ENCODE peak calls at places on chromosomes 16 and 17, in four cellular contexts. H, Y, E and J are unnamed samples.

GRCh38 chr16:31365131-31365865 is 10.3 kb downstream of the ITGAX start:
- DNase-seq in H (no peak), Y (no peak), E (no peak), J (no peak)

GRCh38 chr16:11079657-11080187 is 135.4 kb downstream of the CLEC16A start:
- DNase-seq in E (no peak), H (peak; percentile 77), Y (no peak), J (no peak)

GRCh38 chr17:10579270-10579669 is 29.8 kb upstream of the MYH2 start:
- DNase-seq in E (peak; percentile 7), H (no peak), Y (no peak), J (no peak)

GRCh38 chr16:67302076-67302475 is 22.7 kb downstream of the PLEKHG4 start:
- DNase-seq in E (no peak), H (peak; percentile 7), Y (no peak), J (no peak)

GRCh38 chr16:30346286-30346685 is 8.8 kb downstream of the CD2BP2 start:
- DNase-seq in H (no peak), E (no peak), Y (no peak), J (no peak)

GRCh38 chr17:37541880-37542675 is 52.4 kb downstream of the DUSP14 start:
- DNase-seq in Y (no peak), H (no peak), E (no peak), J (no peak)

GRCh38 chr16:56983211-56983751 is 6.1 kb upstream of the NLRC5 start:
- DNase-seq in H (no peak), E (no peak), Y (no peak), J (no peak)

GRCh38 chr17:59505610-59506276 is 59.7 kb upstream of the DHX40 start:
- DNase-seq in E (no peak), H (no peak), Y (peak; percentile 65), J (no peak)

GRCh38 chr16:8831450-8832382 is 34.1 kb downstream of the PMM2 start:
- DNase-seq in Y (no peak), H (no peak), E (no peak), J (no peak)

GRCh38 chr17:48051278-48051677 is 3.1 kb downstream of the NFE2L1 start:
- DNase-seq in Y (no peak), H (no peak), E (no peak), J (no peak)

GRCh38 chr17:36918260-36918691 is 19.0 kb upstream of the LHX1 start:
- DNase-seq in H (no peak), E (no peak), Y (no peak), J (no peak)

GRCh38 chr17:7191571-7192270 is 12.6 kb upstream of the ASGR1 start:
- DNase-seq in E (no peak), H (peak; percentile 86), Y (peak; percentile 50), J (peak; percentile 5)

GRCh38 chr16:87780385-87780989 is 14.7 kb upstream of the KLHDC4 start:
- DNase-seq in H (no peak), Y (no peak), E (peak; percentile 87), J (peak; percentile 89)

GRCh38 chr17:57488856-57489255 is 232.5 kb downstream of the MSI2 start:
- DNase-seq in Y (no peak), E (no peak), H (no peak), J (no peak)

GRCh38 chr17:32445075-32445427 is 741 bp downstream of the PSMD11 start:
- DNase-seq in E (no peak), H (no peak), Y (peak; percentile 37), J (peak; percentile 36)

GRCh38 chr17:4407851-4408250 is 25.9 kb upstream of the SPNS3 start:
- DNase-seq in E (no peak), Y (peak; percentile 18), H (no peak), J (no peak)
- TF ChIP-seq REST in E (no peak), Y (no peak), H (no peak), J (no peak)

GRCh38 chr16:48383877-48384304 is 1.3 kb downstream of the SIAH1 start:
- DNase-seq in E (no peak), Y (peak; percentile 70), H (no peak), J (peak; percentile 25)

GRCh38 chr16:48384982-48385271 is 286 bp downstream of the SIAH1 start:
- DNase-seq in E (no peak), Y (no peak), H (no peak), J (no peak)

GRCh38 chr16:48384305-48384981 is 770 bp downstream of the SIAH1 start:
- DNase-seq in H (peak; percentile 94), E (no peak), Y (peak; percentile 41), J (no peak)

GRCh38 chr16:48386559-48387312 is 1.5 kb upstream of the SIAH1 start:
- DNase-seq in H (no peak), Y (no peak), E (no peak), J (no peak)

DNA sequence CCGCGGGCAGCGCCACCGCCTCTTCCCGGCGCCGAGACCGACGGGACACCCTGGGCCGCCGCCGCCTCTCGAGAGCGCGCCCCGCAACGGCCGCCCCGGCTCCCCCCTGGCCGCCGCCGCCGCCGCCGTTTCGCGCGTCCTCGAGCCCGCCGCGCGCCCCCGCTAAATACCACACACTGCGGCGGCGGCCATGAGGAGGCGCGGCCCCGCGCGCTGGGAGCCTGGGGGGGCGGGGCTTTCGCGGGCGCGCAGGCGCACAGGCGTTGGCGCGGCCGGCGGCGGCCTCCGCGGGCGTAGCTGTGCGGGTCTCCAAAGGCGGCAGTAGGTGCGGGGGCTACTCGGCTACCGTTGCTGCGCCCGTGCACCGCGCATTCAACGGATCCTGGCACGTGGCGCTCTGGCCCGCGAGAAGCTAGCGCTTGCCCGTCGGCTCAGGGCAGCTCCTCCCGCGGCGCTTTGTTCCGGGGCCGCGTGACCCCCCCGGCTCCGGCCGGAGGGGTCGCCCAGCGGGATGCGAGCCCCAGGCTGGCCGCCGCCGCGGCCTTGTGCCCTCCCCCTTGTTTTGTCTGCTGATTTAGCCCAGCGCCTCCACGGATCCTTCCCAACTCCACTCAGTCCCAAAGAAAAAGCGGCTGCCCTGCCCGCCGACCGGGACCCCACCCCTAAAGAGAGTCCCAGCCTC is at the start of gene SIAH1:
- DNase-seq in E (no peak), Y (peak; percentile 71), H (peak; percentile 98), J (peak; percentile 71)
- TF ChIP-seq POLR2AphosphoS5 in E (peak; percentile 72), Y (peak; percentile 79), H (peak; percentile 81), J (peak; percentile 78)

GRCh38 chr17:3848229-3848628 is 2.2 kb upstream of the NCBP3 start:
- DNase-seq in E (no peak), Y (no peak), H (no peak), J (no peak)

GRCh38 chr17:3846739-3847670 is 959 bp upstream of the NCBP3 start:
- DNase-seq in E (no peak), H (no peak), Y (no peak), J (no peak)

GRCh38 chr17:3845361-3845753 is 689 bp downstream of the NCBP3 start:
- DNase-seq in Y (no peak), E (no peak), H (no peak), J (no peak)

GRCh38 chr17:3845754-3846738 is at the start of gene NCBP3:
- DNase-seq in E (peak; percentile 55), Y (peak; percentile 81), H (peak; percentile 98), J (peak; percentile 75)

GRCh38 chr17:3843935-3844516 is 2.0 kb downstream of the NCBP3 start:
- DNase-seq in Y (peak; percentile 59), H (peak; percentile 49), E (no peak), J (peak; percentile 48)
- TF ChIP-seq GABPA in Y (no peak), H (no peak), E (no peak), J (no peak)

GRCh38 chr17:74426551-74427047 is 5.3 kb upstream of the GPRC5C start:
- DNase-seq in Y (no peak), E (no peak), H (no peak), J (no peak)

GRCh38 chr17:74424658-74425057 is 7.2 kb upstream of the GPRC5C start:
- DNase-seq in Y (no peak), H (peak; percentile 39), E (no peak), J (no peak)

GRCh38 chr17:74429604-74430384 is 2.1 kb upstream of the GPRC5C start:
- DNase-seq in Y (peak; percentile 80), H (no peak), E (no peak), J (no peak)

GRCh38 chr17:74427763-74428153 is 4.1 kb upstream of the GPRC5C start:
- DNase-seq in E (no peak), H (no peak), Y (no peak), J (no peak)

GRCh38 chr17:74427048-74427762 is 4.7 kb upstream of the GPRC5C start:
- DNase-seq in Y (peak; percentile 92), H (no peak), E (no peak), J (no peak)
- TF ChIP-seq REST in Y (peak; percentile 81), H (no peak), E (no peak), J (no peak)

GRCh38 chr17:44308320-44308818 is at the start of gene RUNDC3A:
- DNase-seq in H (peak; percentile 100), E (no peak), Y (peak; percentile 59), J (peak; percentile 38)
- TF ChIP-seq POLR2AphosphoS5 in H (no peak), E (no peak), Y (no peak), J (no peak)

DNA sequence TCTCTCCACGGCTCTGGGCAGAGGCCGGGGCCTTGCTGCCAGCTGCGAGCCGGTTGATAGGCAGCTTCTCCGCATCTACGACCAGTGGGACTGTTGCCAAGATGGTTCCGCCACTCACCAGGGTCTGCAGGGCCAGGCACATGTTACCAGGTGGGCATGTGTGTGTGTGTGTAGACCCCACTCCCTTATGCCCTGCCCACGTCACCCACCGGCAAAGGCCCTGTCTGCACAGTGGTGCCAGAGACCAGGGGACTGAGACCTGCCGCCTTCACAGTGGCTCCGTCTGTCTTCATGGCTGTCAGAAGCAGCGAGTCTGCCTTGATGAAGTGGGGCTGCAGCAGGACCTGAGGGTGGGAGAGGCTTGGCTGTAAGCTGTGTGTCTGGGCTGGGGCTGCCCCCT is 17.7 kb downstream of the SREBF1 start:
- DNase-seq in Y (no peak), E (no peak), H (no peak), J (no peak)
- TF ChIP-seq GABPA in Y (no peak), E (no peak), H (no peak), J (no peak)

GRCh38 chr17:34369196-34369500 is 6.1 kb upstream of the CCL1 start:
- DNase-seq in E (no peak), Y (no peak), H (no peak), J (no peak)
- TF ChIP-seq REST in E (no peak), Y (no peak), H (no peak), J (no peak)

GRCh38 chr17:67376892-67377726 is at the start of gene PITPNC1:
- DNase-seq in E (no peak), H (peak; percentile 94), Y (peak; percentile 76), J (no peak)
- TF ChIP-seq POLR2AphosphoS5 in E (peak; percentile 59), H (peak; percentile 74), Y (no peak), J (peak; percentile 14)